ENCODE peak calls at places on chromosomes 7 and 10, in five cellular contexts. Y, W, S, G and C are unnamed samples.

GRCh38 chr7:44064791-44065430 is 456 bp downstream of the PGAM2 start:
- DNase-seq in Y (no peak), W (peak), S (no peak), G (peak), C (no peak)

GRCh38 chr10:26981232-26981631 is 119.1 kb downstream of the ANKRD26 start:
- DNase-seq in Y (no peak), W (no peak), S (no peak), G (no peak), C (no peak)

GRCh38 chr10:112526130-112526529 is 79.1 kb downstream of the VTI1A start:
- DNase-seq in Y (no peak), W (no peak), S (no peak), G (peak), C (no peak)

GRCh38 chr10:31927597-31928530 is 767 bp downstream of the ARHGAP12 start:
- DNase-seq in Y (peak), W (peak), S (peak), G (peak), C (peak)

GRCh38 chr7:129845972-129846327 is 106.8 kb downstream of the UBE2H start:
- DNase-seq in Y (no peak), W (peak), S (no peak), G (peak), C (no peak)

GRCh38 chr7:234041-234711 is 41.8 kb downstream of the FAM20C start:
- DNase-seq in Y (no peak), W (peak), S (no peak), G (peak), C (no peak)

GRCh38 chr10:118568327-118568848 is 27.1 kb downstream of the PRLHR start:
- DNase-seq in Y (peak), W (peak), S (no peak), G (peak), C (peak)

GRCh38 chr7:75559355-75559986 is 67.4 kb downstream of the SPDYE5 start:
- DNase-seq in Y (no peak), W (no peak), S (no peak), G (no peak), C (no peak)

GRCh38 chr10:118210276-118210675 is 131.8 kb downstream of the FAM204A start:
- DNase-seq in Y (no peak), W (peak), S (no peak), G (peak), C (no peak)

GRCh38 chr10:126054191-126054590 is 157.8 kb downstream of the FANK1 start:
- DNase-seq in Y (no peak), W (no peak), S (no peak), G (no peak), C (no peak)

GRCh38 chr7:23108995-23109394 is 3.4 kb downstream of the KLHL7 start:
- DNase-seq in Y (no peak), W (no peak), S (no peak), G (no peak), C (no peak)

GRCh38 chr10:90885176-90885575 is 13.4 kb downstream of the RPP30 start:
- DNase-seq in Y (no peak), W (peak), S (no peak), G (peak), C (no peak)

GRCh38 chr10:48535416-48536225 is 69.3 kb downstream of the ARHGAP22 start:
- DNase-seq in Y (no peak), W (no peak), S (no peak), G (no peak), C (no peak)

GRCh38 chr7:86025807-86026206 is 617.9 kb upstream of the GRM3 start:
- DNase-seq in Y (no peak), W (no peak), S (no peak), G (no peak), C (no peak)

GRCh38 chr7:43385856-43386255 is 197.1 kb upstream of the STK17A start:
- DNase-seq in Y (no peak), W (peak), S (no peak), G (peak), C (no peak)

GRCh38 chr10:98920807-98921206 is 314.8 kb downstream of the HPSE2 start:
- DNase-seq in Y (no peak), W (peak), S (no peak), G (peak), C (no peak)

GRCh38 chr7:132858251-132858650 is 223.6 kb downstream of the CHCHD3 start:
- DNase-seq in Y (no peak), W (no peak), S (no peak), G (no peak), C (no peak)

GRCh38 chr7:12518920-12519681 is 51.4 kb upstream of the SCIN start:
- DNase-seq in Y (no peak), W (peak), S (no peak), G (peak), C (no peak)

GRCh38 chr10:18400201-18400910 is 251.0 kb downstream of the NSUN6 start:
- DNase-seq in Y (no peak), W (no peak), S (no peak), G (peak), C (no peak)

GRCh38 chr7:38367301-38367700 is 93.9 kb upstream of the TARP start:
- DNase-seq in Y (no peak), W (peak), S (no peak), G (no peak), C (no peak)

GRCh38 chr7:98178321-98178720 is 32.9 kb upstream of the BHLHA15 start:
- DNase-seq in Y (no peak), W (no peak), S (no peak), G (no peak), C (no peak)

GRCh38 chr10:126270116-126270515 is 118.2 kb downstream of the ADAM12 start:
- DNase-seq in Y (no peak), W (peak), S (no peak), G (peak), C (no peak)